ENCODE peak calls at places on chromosomes 4 and X, in eight cellular contexts. I, G, H, R, O, B, V and M are unnamed samples.

GRCh38 chr4:128528793-128529553 is 241.4 kb upstream of the PGRMC2 start:
- DNase-seq in G (no peak), B (no peak), O (no peak), R (no peak), I (no peak), H (no peak), V (no peak), M (no peak)

GRCh38 chr4:140188975-140189374 is 35.0 kb upstream of the MAML3 start:
- DNase-seq in V (no peak), R (no peak), O (peak; percentile 34), B (no peak), H (no peak), G (no peak), I (no peak), M (no peak)

GRCh38 chrX:65841263-65841662 is 173.8 kb downstream of the MSN start:
- DNase-seq in G (no peak), O (no peak), H (no peak), R (no peak), I (no peak), B (no peak), V (no peak), M (no peak)

GRCh38 chrX:83510466-83511181 is 2.5 kb downstream of the POU3F4 start:
- DNase-seq in V (no peak), R (no peak), O (no peak), I (no peak), H (no peak), B (no peak), G (no peak), M (no peak)

GRCh38 chr4:141338238-141338637 is 117.5 kb downstream of the ZNF330 start:
- DNase-seq in V (no peak), I (no peak), G (no peak), R (no peak), O (no peak), B (no peak), H (no peak), M (no peak)

GRCh38 chr4:76377481-76377901 is 43.5 kb downstream of the CCDC158 start:
- DNase-seq in I (no peak), V (no peak), O (no peak), G (no peak), H (no peak), R (no peak), B (no peak), M (no peak)

GRCh38 chr4:3484057-3484973 is 21.2 kb downstream of the DOK7 start:
- DNase-seq in O (peak; percentile 69), H (no peak), G (no peak), B (no peak), V (no peak), R (no peak), I (no peak), M (peak; percentile 5)

GRCh38 chrX:132218100-132218807 is 993 bp downstream of the RAP2C start:
- DNase-seq in V (peak; percentile 79), G (peak; percentile 71), B (peak; percentile 72), H (peak; percentile 78), R (peak; percentile 66), O (peak; percentile 87), I (peak; percentile 51), M (peak; percentile 79)

GRCh38 chrX:12894074-12894691 is 12.2 kb upstream of the TLR8 start:
- DNase-seq in H (no peak), G (peak; percentile 15), B (peak; percentile 7), I (no peak), V (peak; percentile 1), O (peak; percentile 15), R (peak; percentile 23), M (no peak)

GRCh38 chr4:146486565-146486964 is 35.2 kb downstream of the SLC10A7 start:
- DNase-seq in R (no peak), V (no peak), G (no peak), H (no peak), O (no peak), B (no peak), I (no peak), M (no peak)

GRCh38 chr4:85221606-85222005 is 253.3 kb upstream of the ARHGAP24 start:
- DNase-seq in V (no peak), R (no peak), G (no peak), B (no peak), H (no peak), O (no peak), I (no peak), M (no peak)

GRCh38 chr4:54229631-54230478 is 762 bp downstream of the PDGFRA start:
- DNase-seq in H (no peak), I (no peak), B (no peak), R (no peak), V (no peak), O (no peak), G (no peak), M (no peak)

GRCh38 chr4:66704243-66704642 is 841.1 kb downstream of the CENPC start:
- DNase-seq in I (no peak), B (no peak), V (no peak), G (no peak), O (no peak), H (no peak), R (no peak), M (no peak)

GRCh38 chrX:56563231-56564116 is at the start of gene UBQLN2:
- DNase-seq in G (peak; percentile 63), R (peak; percentile 67), B (peak; percentile 72), H (peak; percentile 76), V (peak; percentile 58), I (peak; percentile 59), O (peak; percentile 84), M (peak; percentile 7)

GRCh38 chr4:139175647-139176298 is 1.2 kb downstream of the ELF2 start:
- DNase-seq in B (no peak), O (no peak), G (no peak), R (no peak), V (peak; percentile 48), I (no peak), H (peak; percentile 6), M (no peak)

GRCh38 chr4:57044279-57044678 is 65.6 kb downstream of the POLR2B start:
- DNase-seq in H (no peak), O (no peak), R (no peak), G (no peak), B (no peak), V (no peak), I (no peak), M (no peak)

GRCh38 chr4:183071222-183071621 is 27.8 kb upstream of the WWC2 start:
- DNase-seq in G (no peak), H (no peak), B (no peak), I (no peak), R (no peak), O (no peak), V (no peak), M (no peak)

GRCh38 chr4:173685761-173686260 is 155.8 kb upstream of the HAND2 start:
- DNase-seq in O (no peak), B (no peak), H (no peak), G (no peak), I (no peak), R (no peak), V (no peak), M (no peak)

GRCh38 chr4:100075056-100075455 is 115.2 kb downstream of the DDIT4L start:
- DNase-seq in R (no peak), H (no peak), O (no peak), V (no peak), I (no peak), B (no peak), G (no peak), M (no peak)

GRCh38 chr4:23422878-23423277 is 467.0 kb downstream of the PPARGC1A start:
- DNase-seq in V (no peak), H (no peak), R (no peak), B (no peak), G (no peak), I (no peak), O (no peak), M (no peak)

GRCh38 chrX:108945883-108946523 is 209.6 kb upstream of the IRS4 start:
- DNase-seq in B (no peak), G (no peak), I (no peak), R (no peak), H (no peak), O (no peak), V (no peak), M (no peak)

GRCh38 chrX:118392726-118393125 is 46.8 kb downstream of the WDR44 start:
- DNase-seq in O (no peak), R (no peak), B (no peak), V (no peak), G (no peak), I (no peak), H (no peak), M (no peak)

GRCh38 chr4:154329268-154329858 is 162.2 kb downstream of the DCHS2 start:
- DNase-seq in H (no peak), V (no peak), G (no peak), O (no peak), R (no peak), B (no peak), I (no peak), M (no peak)

GRCh38 chr4:184270808-184271413 is 53.2 kb upstream of the ENPP6 start:
- DNase-seq in H (no peak), V (no peak), R (no peak), B (no peak), I (no peak), O (no peak), G (no peak), M (no peak)